ENCODE peak calls at places on chromosomes 5 and 9, in ten cellular contexts. J is body of pancreas; A is keratinocyte; N is CD4-positive, alpha-beta memory T cell; X is stomach; P is astrocyte; B is Panc1; C is right cardiac atrium; G is GM12878; T is right atrium auricular region. U is an unnamed sample.
A peak's percentile ranks its signal among the peaks of the same experiment; 100 is the strongest.

GRCh38 chr9:132813115-132813784 is 64.8 kb downstream of the AK8 start:
- DNase-seq in J (no peak), A (no peak), N (no peak), X (no peak), P (no peak), B (no peak), C (no peak), G (no peak), T (no peak), U (no peak)

GRCh38 chr5:178637356-178638069 is 10.7 kb upstream of the CLK4 start:
- DNase-seq in J (no peak), A (no peak), N (no peak), X (no peak), P (no peak), B (no peak), C (no peak), G (no peak), T (no peak), U (no peak)

GRCh38 chr5:91311697-91312501 is 71.2 kb downstream of the ARRDC3 start:
- DNase-seq in J (peak; percentile 75), A (peak; percentile 26), N (peak; percentile 76), X (peak; percentile 50), P (peak; percentile 100), B (peak; percentile 97), C (peak; percentile 82), G (peak; percentile 71), T (peak; percentile 89), U (peak; percentile 52)

GRCh38 chr5:147453901-147454814 is 55.7 kb downstream of the DPYSL3 start:
- DNase-seq in J (peak; percentile 75), A (no peak), N (peak; percentile 63), X (peak; percentile 75), P (peak; percentile 78), B (no peak), C (peak; percentile 91), G (no peak), T (peak; percentile 82), U (peak; percentile 11)

GRCh38 chr9:87716141-87716540 is 9.8 kb upstream of the CTSL start:
- DNase-seq in J (no peak), A (no peak), N (no peak), X (no peak), P (no peak), B (no peak), C (no peak), G (no peak), T (no peak), U (no peak)

GRCh38 chr5:148585988-148586387 is 68.3 kb downstream of the HTR4 start:
- DNase-seq in J (no peak), A (no peak), N (no peak), X (no peak), P (no peak), B (no peak), C (no peak), G (no peak), T (no peak), U (no peak)

GRCh38 chr9:107242073-107243063 is 40.7 kb upstream of the RAD23B start:
- DNase-seq in J (no peak), A (no peak), N (no peak), X (no peak), P (peak; percentile 36), B (no peak), C (no peak), G (no peak), T (no peak), U (no peak)

GRCh38 chr5:171308453-171309275 is at the start of gene TLX3:
- DNase-seq in J (no peak), A (no peak), N (no peak), X (no peak), P (no peak), B (no peak), C (no peak), G (no peak), T (no peak), U (no peak)

GRCh38 chr9:114910541-114910940 is 19.9 kb downstream of the TNFSF8 start:
- DNase-seq in J (no peak), A (no peak), N (no peak), X (no peak), P (no peak), B (no peak), C (no peak), G (no peak), T (no peak), U (no peak)

GRCh38 chr5:37767961-37768360 is 71.9 kb downstream of the GDNF start:
- DNase-seq in J (no peak), A (no peak), N (no peak), X (no peak), P (no peak), B (no peak), C (no peak), G (no peak), T (no peak), U (no peak)

GRCh38 chr9:97935291-97935690 is 2.7 kb downstream of the HEMGN start:
- DNase-seq in J (no peak), A (no peak), N (no peak), X (no peak), P (no peak), B (no peak), C (no peak), G (no peak), T (no peak), U (no peak)
- H3K4me3 ChIP-seq in J (no peak overlapping the region), A (no peak overlapping the region), N (no peak overlapping the region), X (no peak overlapping the region), P (no peak overlapping the region), B (no peak overlapping the region), C (no peak overlapping the region), G (no peak overlapping the region), T (no peak overlapping the region), U (no peak overlapping the region)

GRCh38 chr9:129949821-129950220 is 93.2 kb downstream of the FNBP1 start:
- DNase-seq in J (no peak), A (no peak), N (no peak), X (no peak), P (no peak), B (no peak), C (no peak), G (no peak), T (no peak), U (no peak)
- H3K4me1 ChIP-seq in J (peaks cover 3% of the 10 kb centered on the region), A (no peaks in the 10 kb centered on the region), N (peaks cover 35% of the 10 kb centered on the region), X (peaks cover 62% of the 10 kb centered on the region), P (peaks cover 2% of the 10 kb centered on the region), B (no peaks in the 10 kb centered on the region), C (peaks cover 2% of the 10 kb centered on the region), G (peaks cover under 1% of the 10 kb centered on the region), T (peaks cover 9% of the 10 kb centered on the region), U (peaks cover 22% of the 10 kb centered on the region)

DNA sequence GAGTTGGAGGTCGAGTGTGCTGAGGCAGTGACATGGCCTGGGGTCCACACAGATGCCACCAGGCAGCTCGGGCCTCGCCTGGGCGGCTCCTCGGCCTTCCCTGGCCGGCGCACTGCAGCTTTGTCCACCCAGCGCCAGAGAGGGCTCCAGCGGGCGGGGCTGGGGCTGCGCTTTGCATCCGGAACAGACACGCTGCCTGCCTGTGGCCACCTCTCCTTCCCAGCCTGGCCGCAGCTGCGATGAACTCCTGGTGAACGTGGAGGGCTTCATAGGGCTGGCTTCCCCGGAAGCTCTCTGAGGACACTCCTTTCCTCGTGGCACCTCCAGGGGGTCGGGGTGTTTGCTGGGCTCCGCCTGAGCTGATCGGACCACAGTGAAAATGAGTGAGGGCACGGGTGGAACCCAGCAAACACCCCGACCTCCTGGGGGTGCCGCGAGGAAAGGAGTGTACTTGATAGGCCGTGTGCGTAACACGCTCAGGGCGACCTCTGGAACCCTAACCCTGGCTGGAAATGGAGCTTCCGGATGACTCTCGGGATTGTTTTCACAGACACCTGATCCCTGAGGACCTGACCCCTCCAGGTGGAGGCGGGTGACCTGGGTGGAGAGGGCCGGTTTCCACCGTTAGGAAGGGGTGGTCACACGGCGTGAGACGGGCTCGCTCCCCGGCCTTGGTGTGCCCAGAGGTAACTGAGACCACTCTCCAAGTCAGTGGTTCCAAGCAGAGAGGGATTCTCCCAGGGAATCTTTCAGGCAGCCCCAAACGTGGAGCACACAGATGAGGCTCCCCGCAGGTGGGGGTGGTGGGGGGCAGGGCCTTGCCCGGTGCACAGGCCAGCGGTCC is 31.8 kb upstream of the RXRA start:
- DNase-seq in J (no peak), A (no peak), N (no peak), X (peak; percentile 65), P (no peak), B (no peak), C (peak; percentile 51), G (no peak), T (peak; percentile 67), U (no peak)
- H3K4me3 ChIP-seq in J (no peak overlapping the region), A (no peak overlapping the region), N (no peak overlapping the region), X (peak overlapping the region; percentile 18), P (no peak overlapping the region), B (no peak overlapping the region), C (no peak overlapping the region), G (no peak overlapping the region), T (no peak overlapping the region), U (no peak overlapping the region)

DNA sequence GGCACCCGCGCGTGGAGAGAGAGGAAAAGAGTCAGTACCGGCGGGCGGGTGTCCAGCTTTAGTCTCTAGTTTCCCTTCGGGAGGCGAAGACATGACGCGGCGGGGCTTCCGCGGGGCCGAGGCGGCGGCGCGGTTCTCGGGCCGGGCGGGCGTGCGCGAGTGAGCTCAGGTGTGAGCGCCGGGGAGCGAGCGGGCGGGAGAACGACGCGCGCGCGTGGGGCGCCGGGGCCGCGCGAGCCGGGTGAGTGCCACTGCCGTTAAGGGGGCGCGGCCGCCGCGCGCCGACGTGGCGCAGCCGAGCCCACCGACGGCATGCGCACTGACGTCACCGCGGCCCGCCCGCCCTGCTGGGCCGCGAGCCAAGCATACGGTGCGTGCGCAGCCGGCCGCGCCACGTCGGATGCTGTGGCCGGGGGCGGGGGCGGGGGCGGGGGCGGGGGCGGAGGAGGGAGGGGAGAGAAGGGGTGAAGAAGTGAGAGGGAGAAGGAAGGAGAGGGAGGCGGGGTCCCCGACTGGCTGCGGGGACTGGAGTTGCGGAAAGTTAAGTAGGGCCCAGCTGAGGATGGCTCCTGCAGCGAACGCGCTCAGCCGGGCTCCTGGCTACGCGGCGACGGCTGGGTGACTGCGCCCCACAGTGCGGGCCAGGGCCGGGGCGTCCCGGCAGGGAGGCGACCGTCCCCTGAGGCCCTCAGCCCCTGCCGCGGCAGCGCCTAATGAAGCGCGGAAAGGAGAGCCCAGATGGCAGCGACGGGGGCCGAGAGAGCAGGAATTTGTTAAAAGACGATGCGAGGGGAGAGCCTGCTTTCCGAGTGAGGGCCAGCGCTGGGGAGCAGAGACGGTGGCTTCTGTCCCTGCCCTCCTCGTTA is at the start of gene DAP:
- DNase-seq in J (peak; percentile 87), A (no peak), N (peak; percentile 94), X (peak; percentile 92), P (peak; percentile 64), B (peak; percentile 28), C (peak; percentile 87), G (peak; percentile 63), T (peak; percentile 84), U (peak; percentile 86)
- H3K4me1 ChIP-seq in J (peaks cover 57% of the 10 kb centered on the region), A (peaks cover 22% of the 10 kb centered on the region), N (peaks cover 32% of the 10 kb centered on the region), X (peaks cover 64% of the 10 kb centered on the region), P (peaks cover 34% of the 10 kb centered on the region), B (peaks cover 7% of the 10 kb centered on the region), C (peaks cover 7% of the 10 kb centered on the region), G (peaks cover 13% of the 10 kb centered on the region), T (peaks cover 54% of the 10 kb centered on the region), U (peaks cover 10% of the 10 kb centered on the region)

U was measured in effector memory CD4-positive, alpha-beta T cell.